ENCODE peak calls at places on chromosomes 16 and 17, in ten cellular contexts. W, H, V, Y, T, A, B, P, R and F are unnamed samples.

GRCh38 chr16:56363181-56363716 is 62.1 kb downstream of the AMFR start:
- DNase-seq in A (no peak), P (no peak), T (no peak), H (no peak), B (no peak), V (no peak), W (no peak), R (no peak), Y (no peak), F (no peak)

GRCh38 chr17:7281074-7281952 is at the start of gene SLC2A4:
- DNase-seq in A (peak; percentile 71), V (peak; percentile 90), W (peak; percentile 91), H (peak; percentile 96), Y (peak; percentile 41), R (peak; percentile 61), T (peak; percentile 94), P (peak; percentile 99), B (peak; percentile 96), F (no peak)

GRCh38 chr17:67123692-67124091 is 79.3 kb downstream of the CACNG1 start:
- DNase-seq in Y (no peak), T (no peak), B (no peak), P (no peak), A (no peak), H (no peak), R (no peak), V (no peak), W (no peak), F (no peak)

GRCh38 chr17:29495011-29495410 is 71.8 kb downstream of the ABHD15 start:
- DNase-seq in T (no peak), Y (no peak), P (no peak), A (no peak), H (no peak), B (no peak), R (no peak), V (peak; percentile 72), W (no peak), F (no peak)

GRCh38 chr16:69490707-69491324 is 66.4 kb downstream of the CYB5B start:
- DNase-seq in W (no peak), T (no peak), R (no peak), H (no peak), A (no peak), P (no peak), Y (no peak), B (no peak), V (no peak), F (no peak)

GRCh38 chr17:6461792-6462524 is 17.7 kb downstream of the PIMREG start:
- DNase-seq in B (peak; percentile 9), W (no peak), R (no peak), P (peak; percentile 68), Y (no peak), H (no peak), A (no peak), V (no peak), T (no peak), F (no peak)

GRCh38 chr16:70512456-70512855 is 10.9 kb downstream of the COG4 start:
- DNase-seq in H (no peak), R (peak; percentile 91), W (no peak), T (no peak), Y (no peak), V (peak; percentile 59), A (no peak), B (no peak), P (no peak), F (no peak)

GRCh38 chr16:84096447-84097005 is 20.2 kb downstream of the MBTPS1 start:
- DNase-seq in H (peak; percentile 48), B (no peak), R (no peak), A (no peak), T (no peak), W (no peak), V (no peak), P (no peak), Y (no peak), F (no peak)

GRCh38 chr17:35141681-35142466 is at the start of gene NLE1:
- DNase-seq in B (peak; percentile 87), W (peak; percentile 82), T (no peak), H (peak; percentile 81), R (peak; percentile 61), P (peak; percentile 93), A (peak; percentile 76), Y (peak; percentile 36), V (peak; percentile 74), F (no peak)

GRCh38 chr16:73813523-73813922 is 483.1 kb upstream of the PSMD7 start:
- DNase-seq in T (no peak), B (no peak), A (no peak), P (no peak), V (no peak), R (no peak), Y (no peak), H (no peak), W (no peak), F (no peak)

GRCh38 chr17:39979865-39980401 is 674 bp upstream of the PSMD3 start:
- DNase-seq in B (no peak), H (no peak), R (peak; percentile 28), A (no peak), P (peak; percentile 35), Y (no peak), W (no peak), T (no peak), V (peak; percentile 19), F (no peak)

GRCh38 chr17:4948166-4948996 is at the start of gene PFN1:
- DNase-seq in V (peak; percentile 91), Y (peak; percentile 69), H (peak; percentile 92), B (peak; percentile 95), T (peak; percentile 58), P (peak; percentile 82), A (peak; percentile 79), W (peak; percentile 84), R (peak; percentile 67), F (peak; percentile 80)

GRCh38 chr17:82647593-82648164 is 565 bp downstream of the WDR45B start:
- DNase-seq in B (peak; percentile 76), H (peak; percentile 42), R (no peak), A (peak; percentile 21), P (no peak), W (peak; percentile 20), T (no peak), Y (no peak), V (no peak), F (no peak)

GRCh38 chr16:14300631-14301149 is 229.6 kb downstream of the MRTFB start:
- DNase-seq in W (no peak), Y (no peak), A (no peak), B (peak; percentile 65), T (no peak), V (peak; percentile 85), P (peak; percentile 45), R (peak; percentile 76), H (peak; percentile 72), F (no peak)